ENCODE peak calls at places on chromosomes 7 and 10, in nine cellular contexts. One of them, this sample, is unnamed.

GRCh38 chr7:17523813-17524741 is 225.6 kb downstream of the AHR start:
- DNase-seq in endothelial cell: no peak
- DNase-seq in OCI-LY7: no peak
- DNase-seq in GM12865: peak; percentile 39
- DNase-seq in dorsolateral prefrontal cortex: no peak
- DNase-seq in esophagus squamous epithelium: no peak
- DNase-seq in fibroblast of lung: peak; percentile 91
- DNase-seq in nephron progenitor cell: no peak
- DNase-seq in AG04449: no peak
- DNase-seq in this sample: no peak

GRCh38 chr7:98204670-98205069 is 6.6 kb upstream of the BHLHA15 start:
- DNase-seq in endothelial cell: no peak
- DNase-seq in OCI-LY7: no peak
- DNase-seq in GM12865: no peak
- DNase-seq in dorsolateral prefrontal cortex: no peak
- DNase-seq in esophagus squamous epithelium: no peak
- DNase-seq in fibroblast of lung: no peak
- DNase-seq in nephron progenitor cell: no peak
- DNase-seq in AG04449: no peak
- DNase-seq in this sample: no peak

GRCh38 chr10:113337142-113337541 is 215.7 kb upstream of the HABP2 start:
- DNase-seq in endothelial cell: no peak
- DNase-seq in OCI-LY7: no peak
- DNase-seq in GM12865: no peak
- DNase-seq in dorsolateral prefrontal cortex: no peak
- DNase-seq in esophagus squamous epithelium: no peak
- DNase-seq in fibroblast of lung: peak; percentile 5
- DNase-seq in nephron progenitor cell: no peak
- DNase-seq in AG04449: no peak
- DNase-seq in this sample: peak; percentile 52

GRCh38 chr10:114551310-114551972 is 106.6 kb downstream of the ABLIM1 start:
- DNase-seq in endothelial cell: no peak
- DNase-seq in OCI-LY7: no peak
- DNase-seq in GM12865: no peak
- DNase-seq in dorsolateral prefrontal cortex: no peak
- DNase-seq in esophagus squamous epithelium: no peak
- DNase-seq in fibroblast of lung: peak; percentile 46
- DNase-seq in nephron progenitor cell: no peak
- DNase-seq in AG04449: no peak
- DNase-seq in this sample: no peak

GRCh38 chr10:105149371-105149871 is 508.3 kb downstream of the SORCS3 start:
- DNase-seq in endothelial cell: no peak
- DNase-seq in OCI-LY7: no peak
- DNase-seq in GM12865: no peak
- DNase-seq in dorsolateral prefrontal cortex: no peak
- DNase-seq in esophagus squamous epithelium: no peak
- DNase-seq in fibroblast of lung: peak; percentile 94
- DNase-seq in nephron progenitor cell: no peak
- DNase-seq in AG04449: peak; percentile 0
- DNase-seq in this sample: no peak

GRCh38 chr7:10412426-10413019 is 561.1 kb upstream of the PHF14 start:
- DNase-seq in endothelial cell: peak; percentile 48
- DNase-seq in OCI-LY7: peak; percentile 47
- DNase-seq in GM12865: peak; percentile 54
- DNase-seq in dorsolateral prefrontal cortex: no peak
- DNase-seq in esophagus squamous epithelium: no peak
- DNase-seq in fibroblast of lung: peak; percentile 12
- DNase-seq in nephron progenitor cell: peak; percentile 34
- DNase-seq in AG04449: no peak
- DNase-seq in this sample: peak; percentile 0

GRCh38 chr10:74231375-74231774 is 80.4 kb downstream of the ADK start:
- DNase-seq in endothelial cell: no peak
- DNase-seq in OCI-LY7: no peak
- DNase-seq in GM12865: no peak
- DNase-seq in dorsolateral prefrontal cortex: no peak
- DNase-seq in esophagus squamous epithelium: no peak
- DNase-seq in fibroblast of lung: peak; percentile 55
- DNase-seq in nephron progenitor cell: no peak
- DNase-seq in AG04449: no peak
- DNase-seq in this sample: no peak

GRCh38 chr7:19290066-19290465 is 144.8 kb upstream of the FERD3L start:
- DNase-seq in endothelial cell: no peak
- DNase-seq in OCI-LY7: no peak
- DNase-seq in GM12865: no peak
- DNase-seq in dorsolateral prefrontal cortex: no peak
- DNase-seq in esophagus squamous epithelium: no peak
- DNase-seq in fibroblast of lung: no peak
- DNase-seq in nephron progenitor cell: no peak
- DNase-seq in AG04449: no peak
- DNase-seq in this sample: no peak

GRCh38 chr7:3217166-3217565 is 83.9 kb upstream of the SDK1 start:
- DNase-seq in endothelial cell: no peak
- DNase-seq in OCI-LY7: no peak
- DNase-seq in GM12865: no peak
- DNase-seq in dorsolateral prefrontal cortex: no peak
- DNase-seq in esophagus squamous epithelium: no peak
- DNase-seq in fibroblast of lung: peak; percentile 75
- DNase-seq in nephron progenitor cell: no peak
- DNase-seq in AG04449: no peak
- DNase-seq in this sample: no peak

GRCh38 chr7:134571746-134572461 is 23.0 kb downstream of the AKR1B15 start:
- DNase-seq in endothelial cell: no peak
- DNase-seq in OCI-LY7: no peak
- DNase-seq in GM12865: no peak
- DNase-seq in dorsolateral prefrontal cortex: no peak
- DNase-seq in esophagus squamous epithelium: no peak
- DNase-seq in fibroblast of lung: no peak
- DNase-seq in nephron progenitor cell: no peak
- DNase-seq in AG04449: no peak
- DNase-seq in this sample: no peak

GRCh38 chr10:30282226-30282625 is 66.9 kb downstream of the MTPAP start:
- DNase-seq in endothelial cell: no peak
- DNase-seq in OCI-LY7: no peak
- DNase-seq in GM12865: no peak
- DNase-seq in dorsolateral prefrontal cortex: no peak
- DNase-seq in esophagus squamous epithelium: no peak
- DNase-seq in fibroblast of lung: no peak
- DNase-seq in nephron progenitor cell: no peak
- DNase-seq in AG04449: no peak
- DNase-seq in this sample: no peak

GRCh38 chr10:101241840-101242707 is 12.8 kb upstream of the LBX1 start:
- DNase-seq in endothelial cell: no peak
- DNase-seq in OCI-LY7: no peak
- DNase-seq in GM12865: no peak
- DNase-seq in dorsolateral prefrontal cortex: no peak
- DNase-seq in esophagus squamous epithelium: no peak
- DNase-seq in fibroblast of lung: no peak
- DNase-seq in nephron progenitor cell: no peak
- DNase-seq in AG04449: no peak
- DNase-seq in this sample: no peak

GRCh38 chr10:28913850-28914249 is 236.5 kb downstream of the BAMBI start:
- DNase-seq in endothelial cell: no peak
- DNase-seq in OCI-LY7: no peak
- DNase-seq in GM12865: no peak
- DNase-seq in dorsolateral prefrontal cortex: no peak
- DNase-seq in esophagus squamous epithelium: no peak
- DNase-seq in fibroblast of lung: peak; percentile 39
- DNase-seq in nephron progenitor cell: no peak
- DNase-seq in AG04449: no peak
- DNase-seq in this sample: no peak

GRCh38 chr7:78033428-78033827 is 234.9 kb downstream of the PHTF2 start:
- DNase-seq in endothelial cell: no peak
- DNase-seq in OCI-LY7: no peak
- DNase-seq in GM12865: no peak
- DNase-seq in dorsolateral prefrontal cortex: no peak
- DNase-seq in esophagus squamous epithelium: no peak
- DNase-seq in fibroblast of lung: no peak
- DNase-seq in nephron progenitor cell: no peak
- DNase-seq in AG04449: no peak
- DNase-seq in this sample: no peak

GRCh38 chr10:116026315-116026714 is 246.7 kb downstream of the GFRA1 start:
- DNase-seq in endothelial cell: no peak
- DNase-seq in OCI-LY7: no peak
- DNase-seq in GM12865: no peak
- DNase-seq in dorsolateral prefrontal cortex: no peak
- DNase-seq in esophagus squamous epithelium: no peak
- DNase-seq in fibroblast of lung: no peak
- DNase-seq in nephron progenitor cell: no peak
- DNase-seq in AG04449: no peak
- DNase-seq in this sample: no peak

GRCh38 chr10:73744690-73744994 is 470 bp downstream of the SEC24C start:
- DNase-seq in endothelial cell: peak; percentile 66
- DNase-seq in OCI-LY7: peak; percentile 58
- DNase-seq in GM12865: peak; percentile 58
- DNase-seq in dorsolateral prefrontal cortex: no peak
- DNase-seq in esophagus squamous epithelium: no peak
- DNase-seq in fibroblast of lung: peak; percentile 64
- DNase-seq in nephron progenitor cell: peak; percentile 76
- DNase-seq in AG04449: no peak
- DNase-seq in this sample: no peak

GRCh38 chr7:33040803-33041516 is 21.6 kb downstream of the NT5C3A start:
- DNase-seq in endothelial cell: no peak
- DNase-seq in OCI-LY7: peak; percentile 91
- DNase-seq in GM12865: peak; percentile 94
- DNase-seq in dorsolateral prefrontal cortex: no peak
- DNase-seq in esophagus squamous epithelium: peak; percentile 8
- DNase-seq in fibroblast of lung: no peak
- DNase-seq in nephron progenitor cell: no peak
- DNase-seq in AG04449: no peak
- DNase-seq in this sample: no peak

GRCh38 chr10:22002531-22003110 is 909 bp downstream of the DNAJC1 start:
- DNase-seq in endothelial cell: no peak
- DNase-seq in OCI-LY7: peak; percentile 29
- DNase-seq in GM12865: peak; percentile 43
- DNase-seq in dorsolateral prefrontal cortex: no peak
- DNase-seq in esophagus squamous epithelium: no peak
- DNase-seq in fibroblast of lung: peak; percentile 69
- DNase-seq in nephron progenitor cell: no peak
- DNase-seq in AG04449: no peak
- DNase-seq in this sample: no peak

GRCh38 chr7:85716353-85716752 is 529.5 kb upstream of the SEMA3D start:
- DNase-seq in endothelial cell: no peak
- DNase-seq in OCI-LY7: no peak
- DNase-seq in GM12865: no peak
- DNase-seq in dorsolateral prefrontal cortex: no peak
- DNase-seq in esophagus squamous epithelium: no peak
- DNase-seq in fibroblast of lung: peak; percentile 3
- DNase-seq in nephron progenitor cell: no peak
- DNase-seq in AG04449: no peak
- DNase-seq in this sample: no peak

GRCh38 chr10:30488319-30488718 is 54.3 kb downstream of the MAP3K8 start:
- DNase-seq in endothelial cell: no peak
- DNase-seq in OCI-LY7: peak; percentile 66
- DNase-seq in GM12865: peak; percentile 55
- DNase-seq in dorsolateral prefrontal cortex: no peak
- DNase-seq in esophagus squamous epithelium: no peak
- DNase-seq in fibroblast of lung: no peak
- DNase-seq in nephron progenitor cell: no peak
- DNase-seq in AG04449: no peak
- DNase-seq in this sample: no peak

GRCh38 chr10:43136432-43136831 is 1.8 kb upstream of the CSGALNACT2 start:
- DNase-seq in endothelial cell: no peak
- DNase-seq in OCI-LY7: no peak
- DNase-seq in GM12865: no peak
- DNase-seq in dorsolateral prefrontal cortex: no peak
- DNase-seq in esophagus squamous epithelium: no peak
- DNase-seq in fibroblast of lung: no peak
- DNase-seq in nephron progenitor cell: no peak
- DNase-seq in AG04449: no peak
- DNase-seq in this sample: no peak

GRCh38 chr7:72321081-72321480 is 91.1 kb downstream of the CALN1 start:
- DNase-seq in endothelial cell: no peak
- DNase-seq in OCI-LY7: no peak
- DNase-seq in GM12865: peak; percentile 18
- DNase-seq in dorsolateral prefrontal cortex: no peak
- DNase-seq in esophagus squamous epithelium: no peak
- DNase-seq in fibroblast of lung: no peak
- DNase-seq in nephron progenitor cell: no peak
- DNase-seq in AG04449: no peak
- DNase-seq in this sample: no peak

GRCh38 chr7:36312064-36312914 is 77.4 kb upstream of the ANLN start:
- DNase-seq in endothelial cell: peak; percentile 36
- DNase-seq in OCI-LY7: peak; percentile 77
- DNase-seq in GM12865: peak; percentile 75
- DNase-seq in dorsolateral prefrontal cortex: no peak
- DNase-seq in esophagus squamous epithelium: no peak
- DNase-seq in fibroblast of lung: no peak
- DNase-seq in nephron progenitor cell: peak; percentile 35
- DNase-seq in AG04449: no peak
- DNase-seq in this sample: no peak
- TF ChIP-seq CTCF in endothelial cell: peak; percentile 54
- TF ChIP-seq CTCF in OCI-LY7: peak; percentile 78
- TF ChIP-seq CTCF in GM12865: peak; percentile 63
- TF ChIP-seq CTCF in dorsolateral prefrontal cortex: no peak
- TF ChIP-seq CTCF in esophagus squamous epithelium: no peak
- TF ChIP-seq CTCF in fibroblast of lung: peak; percentile 11
- TF ChIP-seq CTCF in nephron progenitor cell: peak; percentile 48
- TF ChIP-seq CTCF in AG04449: peak; percentile 15
- TF ChIP-seq CTCF in this sample: no peak

DNA sequence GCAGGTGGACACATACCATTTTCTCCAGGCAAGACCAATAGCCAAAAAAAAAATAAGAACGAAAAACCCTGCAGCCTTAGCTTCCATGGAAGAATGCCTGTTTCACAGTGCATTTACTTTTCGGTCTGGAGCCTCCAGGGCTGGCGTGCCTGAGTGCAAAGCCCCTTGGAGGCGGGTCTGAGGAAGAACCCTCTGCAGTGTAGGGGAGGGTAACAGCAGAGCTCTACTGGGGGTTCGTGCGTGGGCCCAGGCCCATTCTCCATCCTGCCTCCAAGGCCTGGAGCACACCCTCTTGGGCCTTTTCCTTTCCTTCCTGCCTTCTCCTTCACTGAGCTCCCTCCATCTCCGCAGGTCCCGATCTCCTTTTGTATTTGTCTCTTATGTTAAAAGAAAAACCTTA is 172.3 kb upstream of the GLI3 start:
- DNase-seq in endothelial cell: no peak
- DNase-seq in OCI-LY7: no peak
- DNase-seq in GM12865: no peak
- DNase-seq in dorsolateral prefrontal cortex: no peak
- DNase-seq in esophagus squamous epithelium: no peak
- DNase-seq in fibroblast of lung: no peak
- DNase-seq in nephron progenitor cell: no peak
- DNase-seq in AG04449: no peak
- DNase-seq in this sample: no peak
- TF ChIP-seq CTCF in endothelial cell: no peak
- TF ChIP-seq CTCF in OCI-LY7: no peak
- TF ChIP-seq CTCF in GM12865: no peak
- TF ChIP-seq CTCF in dorsolateral prefrontal cortex: no peak
- TF ChIP-seq CTCF in esophagus squamous epithelium: no peak
- TF ChIP-seq CTCF in fibroblast of lung: no peak
- TF ChIP-seq CTCF in nephron progenitor cell: no peak
- TF ChIP-seq CTCF in AG04449: no peak
- TF ChIP-seq CTCF in this sample: no peak

GRCh38 chr10:64288404-64288803 is 767.2 kb downstream of the REEP3 start:
- DNase-seq in endothelial cell: no peak
- DNase-seq in OCI-LY7: no peak
- DNase-seq in GM12865: no peak
- DNase-seq in dorsolateral prefrontal cortex: no peak
- DNase-seq in esophagus squamous epithelium: no peak
- DNase-seq in fibroblast of lung: no peak
- DNase-seq in nephron progenitor cell: no peak
- DNase-seq in AG04449: no peak
- DNase-seq in this sample: no peak
- TF ChIP-seq CTCF in endothelial cell: no peak
- TF ChIP-seq CTCF in OCI-LY7: no peak
- TF ChIP-seq CTCF in GM12865: no peak
- TF ChIP-seq CTCF in dorsolateral prefrontal cortex: no peak
- TF ChIP-seq CTCF in esophagus squamous epithelium: no peak
- TF ChIP-seq CTCF in fibroblast of lung: no peak
- TF ChIP-seq CTCF in nephron progenitor cell: no peak
- TF ChIP-seq CTCF in AG04449: no peak
- TF ChIP-seq CTCF in this sample: no peak

GRCh38 chr10:121237718-121238117 is 360.5 kb downstream of the FGFR2 start:
- DNase-seq in endothelial cell: no peak
- DNase-seq in OCI-LY7: no peak
- DNase-seq in GM12865: no peak
- DNase-seq in dorsolateral prefrontal cortex: no peak
- DNase-seq in esophagus squamous epithelium: no peak
- DNase-seq in fibroblast of lung: no peak
- DNase-seq in nephron progenitor cell: no peak
- DNase-seq in AG04449: no peak
- DNase-seq in this sample: no peak
- TF ChIP-seq CTCF in endothelial cell: no peak
- TF ChIP-seq CTCF in OCI-LY7: peak; percentile 58
- TF ChIP-seq CTCF in GM12865: no peak
- TF ChIP-seq CTCF in dorsolateral prefrontal cortex: no peak
- TF ChIP-seq CTCF in esophagus squamous epithelium: no peak
- TF ChIP-seq CTCF in fibroblast of lung: no peak
- TF ChIP-seq CTCF in nephron progenitor cell: no peak
- TF ChIP-seq CTCF in AG04449: no peak
- TF ChIP-seq CTCF in this sample: no peak